ENCODE peak calls at places on chromosomes 5 and 9, in nine cellular contexts. N, R, M, T, D, Q, K, S and Z are unnamed samples.

GRCh38 chr9:114606597-114607207 is 4.4 kb upstream of the TMEM268 start:
- DNase-seq in N (peak), R (no peak), Q (no peak), S (no peak), K (no peak), D (no peak), M (no peak), T (no peak), Z (peak)

GRCh38 chr9:16552252-16552651 is 318.2 kb downstream of the BNC2 start:
- DNase-seq in R (no peak), N (no peak), K (no peak), T (no peak), D (no peak), M (no peak), S (no peak), Q (no peak), Z (no peak)

GRCh38 chr5:57174128-57174849 is 430 bp downstream of the GPBP1 start:
- DNase-seq in D (no peak), M (peak), N (peak), Q (no peak), S (no peak), T (no peak), K (no peak), R (no peak), Z (no peak)

GRCh38 chr5:78899922-78900362 is 85.2 kb downstream of the ARSB start:
- DNase-seq in T (no peak), S (no peak), M (peak), N (peak), K (no peak), D (no peak), R (peak), Q (peak), Z (no peak)

GRCh38 chr9:37453827-37454226 is 11.4 kb downstream of the ZBTB5 start:
- DNase-seq in T (no peak), R (no peak), Q (no peak), D (no peak), M (peak), K (no peak), S (no peak), N (no peak), Z (no peak)

GRCh38 chr9:122396622-122397148 is 25.9 kb downstream of the PTGS1 start:
- DNase-seq in K (no peak), N (no peak), M (peak), R (no peak), T (no peak), Q (no peak), D (no peak), S (no peak), Z (no peak)

GRCh38 chr5:145777445-145778063 is 57.6 kb downstream of the PRELID2 start:
- DNase-seq in M (no peak), D (no peak), Q (no peak), K (no peak), S (no peak), N (no peak), R (no peak), T (no peak), Z (no peak)

GRCh38 chr5:153654444-153654843 is 164.0 kb downstream of the GRIA1 start:
- DNase-seq in S (peak), R (no peak), Q (no peak), D (no peak), M (no peak), T (no peak), N (peak), K (no peak), Z (no peak)

GRCh38 chr5:27038476-27038875 is at the start of gene CDH9:
- DNase-seq in K (no peak), M (no peak), S (no peak), T (no peak), Q (no peak), D (no peak), N (no peak), R (no peak), Z (no peak)

GRCh38 chr5:111681791-111682190 is 75.2 kb downstream of the NREP start:
- DNase-seq in D (no peak), Q (no peak), T (no peak), S (no peak), N (no peak), K (no peak), M (no peak), R (no peak), Z (no peak)
- H3K4me3 ChIP-seq in D (no peak), Q (no peak), T (no peak), S (no peak), N (peak), K (no peak), M (no peak), R (no peak), Z (peak)

GRCh38 chr9:98159301-98159700 is 33.1 kb downstream of the CORO2A start:
- DNase-seq in R (no peak), K (no peak), T (no peak), D (no peak), N (no peak), M (no peak), S (no peak), Q (no peak), Z (no peak)
- H3K4me3 ChIP-seq in R (no peak), K (no peak), T (no peak), D (no peak), N (no peak), M (no peak), S (no peak), Q (no peak), Z (no peak)

GRCh38 chr5:73564018-73564417 is 1.4 kb downstream of the ANKRA2 start:
- DNase-seq in K (no peak), D (no peak), T (no peak), N (no peak), S (no peak), R (no peak), Q (no peak), M (no peak), Z (no peak)
- H3K4me3 ChIP-seq in K (peak), D (peak), T (peak), N (peak), S (peak), R (peak), Q (peak), M (peak), Z (peak)

DNA sequence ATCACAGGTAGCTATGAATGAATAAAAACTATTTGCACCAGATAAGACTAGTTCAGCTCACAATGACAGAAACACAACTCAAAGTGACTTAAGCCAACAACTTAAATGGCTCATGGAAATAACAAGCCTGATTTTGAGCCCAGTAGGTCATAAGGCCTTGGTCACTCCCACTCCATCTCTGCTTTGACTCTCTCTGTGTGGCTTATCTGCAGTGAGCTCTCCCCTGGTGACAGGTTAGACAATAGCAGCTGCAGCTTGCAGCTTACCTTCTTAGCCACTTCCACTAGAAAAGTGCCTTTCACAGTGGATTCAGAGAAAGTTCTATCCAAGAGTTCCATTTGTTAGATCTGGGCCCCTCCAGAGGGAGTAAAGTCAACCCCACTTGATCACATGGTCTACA is 315.7 kb downstream of the RAB3C start:
- DNase-seq in N (no peak), Q (no peak), K (no peak), D (no peak), M (no peak), R (peak), T (no peak), S (no peak), Z (no peak)
- H3K4me3 ChIP-seq in N (no peak), Q (no peak), K (no peak), D (no peak), M (no peak), R (no peak), T (no peak), S (no peak), Z (no peak)

GRCh38 chr5:1649554-1649953 is 125.8 kb upstream of the LPCAT1 start:
- DNase-seq in T (no peak), S (no peak), N (no peak), D (peak), R (no peak), Q (no peak), K (no peak), M (no peak), Z (no peak)

GRCh38 chr5:1648806-1649205 is 125.0 kb upstream of the LPCAT1 start:
- DNase-seq in T (no peak), K (no peak), Q (no peak), R (no peak), S (no peak), D (no peak), M (no peak), N (peak), Z (no peak)

GRCh38 chr5:1652873-1653707 is 129.3 kb upstream of the LPCAT1 start:
- DNase-seq in T (no peak), D (peak), K (no peak), N (no peak), S (no peak), R (no peak), Q (no peak), M (peak), Z (peak)

GRCh38 chr5:1651971-1652872 is 128.5 kb upstream of the LPCAT1 start:
- DNase-seq in M (no peak), N (no peak), K (no peak), R (no peak), T (no peak), Q (no peak), D (peak), S (no peak), Z (no peak)

DNA sequence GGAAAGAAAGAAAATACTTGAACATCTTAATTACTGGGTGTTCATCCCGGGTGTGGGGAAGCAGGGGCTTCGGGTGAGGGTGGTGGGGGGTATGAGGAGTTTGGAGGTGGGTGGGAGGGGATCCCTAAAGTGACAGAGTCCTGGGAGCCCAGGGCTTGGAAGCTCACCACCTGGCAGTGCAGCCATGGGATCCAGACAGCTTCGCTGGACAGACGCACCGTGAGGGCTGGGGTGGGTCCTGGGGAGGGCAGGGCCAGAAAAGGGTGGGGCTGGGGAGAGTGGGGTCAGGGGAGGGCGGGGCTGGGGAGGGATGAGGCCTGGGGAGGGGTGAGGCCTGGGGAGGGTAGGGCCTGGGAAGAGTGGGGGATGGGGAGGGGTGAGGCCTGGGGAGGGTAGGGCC is 127.5 kb upstream of the LPCAT1 start:
- DNase-seq in D (peak), M (no peak), S (no peak), N (no peak), K (no peak), R (no peak), T (no peak), Q (no peak), Z (no peak)
- H3K4me3 ChIP-seq in D (no peak), M (no peak), S (no peak), N (no peak), K (no peak), R (no peak), T (no peak), Q (no peak), Z (no peak)

GRCh38 chr5:172229904-172230303 is 35.9 kb downstream of the EFCAB9 start:
- DNase-seq in N (no peak), S (no peak), M (no peak), Q (no peak), T (peak), K (no peak), D (no peak), R (no peak), Z (no peak)

GRCh38 chr5:172219296-172219695 is 25.3 kb downstream of the EFCAB9 start:
- DNase-seq in N (no peak), T (no peak), S (no peak), D (no peak), R (no peak), K (no peak), Q (no peak), M (no peak), Z (no peak)

GRCh38 chr5:172224996-172225395 is 31.0 kb downstream of the EFCAB9 start:
- DNase-seq in K (no peak), D (no peak), M (no peak), S (no peak), T (no peak), N (no peak), R (no peak), Q (no peak), Z (no peak)

DNA sequence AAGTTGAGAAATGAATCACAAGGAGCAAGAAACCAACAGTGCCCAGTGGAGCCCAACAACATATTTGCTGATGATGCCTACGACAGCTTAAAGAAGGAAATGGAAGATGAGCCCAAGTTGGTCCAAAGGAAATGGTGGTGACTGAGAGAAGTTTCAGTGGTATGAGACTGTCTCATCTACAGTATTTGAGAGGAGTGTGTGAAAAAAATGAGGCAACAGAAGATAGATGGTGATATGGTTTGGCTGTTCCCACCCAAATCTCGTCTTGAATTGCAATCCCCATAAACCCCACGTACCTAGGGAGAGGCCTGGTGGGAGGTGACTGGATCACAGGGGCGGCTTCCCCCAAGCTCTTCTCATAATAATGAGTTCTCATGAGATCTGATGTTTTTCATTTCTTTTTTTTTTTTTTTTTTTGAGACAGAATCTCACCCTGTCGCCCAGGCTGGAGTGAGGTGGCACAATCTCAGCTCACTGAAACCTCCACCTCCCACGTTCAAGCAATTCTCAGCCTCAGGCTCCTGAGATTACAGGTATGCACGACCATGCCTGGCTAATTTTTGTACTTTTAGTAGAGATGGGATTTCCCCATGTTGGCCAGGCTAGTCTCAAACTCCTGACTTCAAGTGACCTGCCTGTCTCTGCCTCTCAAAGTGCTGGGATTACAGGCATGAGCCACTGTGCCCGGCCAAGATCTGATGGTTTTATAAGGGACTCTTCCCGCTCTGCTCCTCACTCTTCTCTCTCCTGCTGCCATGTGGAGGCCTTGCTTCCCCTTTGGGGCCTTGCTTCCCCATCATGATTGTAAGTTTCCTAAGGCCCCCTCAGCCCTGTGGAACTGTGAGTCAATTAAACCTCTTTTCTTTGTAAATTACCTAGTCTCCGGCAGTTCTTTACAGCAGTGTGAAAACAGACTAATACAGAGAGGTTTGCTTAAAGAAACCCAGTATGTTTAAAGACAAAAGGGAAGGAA is 30.2 kb downstream of the EFCAB9 start:
- DNase-seq in N (no peak), K (no peak), D (no peak), T (peak), R (no peak), M (no peak), Q (no peak), S (no peak), Z (no peak)
- H3K4me3 ChIP-seq in N (no peak), K (no peak), D (no peak), T (peak), R (no peak), M (no peak), Q (no peak), S (no peak), Z (no peak)

GRCh38 chr9:95754533-95755420 is 120.7 kb upstream of the ERCC6L2 start:
- DNase-seq in Q (no peak), D (no peak), N (no peak), K (no peak), M (no peak), R (no peak), T (no peak), S (no peak), Z (no peak)
- H3K4me3 ChIP-seq in Q (no peak), D (no peak), N (no peak), K (no peak), M (no peak), R (no peak), T (no peak), S (no peak), Z (no peak)

GRCh38 chr9:96040591-96041461 is 165.3 kb downstream of the ERCC6L2 start:
- DNase-seq in D (no peak), T (no peak), R (no peak), K (no peak), M (peak), S (no peak), N (peak), Q (no peak), Z (no peak)
- H3K4me3 ChIP-seq in D (no peak), T (no peak), R (no peak), K (no peak), M (peak), S (no peak), N (no peak), Q (no peak), Z (no peak)

GRCh38 chr5:3325811-3326568 is 269.6 kb upstream of the IRX1 start:
- DNase-seq in N (no peak), M (no peak), S (no peak), D (no peak), K (no peak), R (no peak), Q (no peak), T (no peak), Z (no peak)

GRCh38 chr5:3326569-3327232 is 268.9 kb upstream of the IRX1 start:
- DNase-seq in Q (no peak), R (no peak), T (no peak), K (no peak), D (no peak), M (no peak), S (no peak), N (no peak), Z (no peak)

GRCh38 chr5:3323144-3323543 is 272.5 kb upstream of the IRX1 start:
- DNase-seq in R (no peak), N (no peak), S (no peak), M (no peak), Q (no peak), K (no peak), T (no peak), D (no peak), Z (no peak)

GRCh38 chr5:3324421-3325101 is 271.1 kb upstream of the IRX1 start:
- DNase-seq in N (no peak), D (no peak), M (no peak), S (no peak), K (no peak), Q (no peak), T (no peak), R (no peak), Z (no peak)

DNA sequence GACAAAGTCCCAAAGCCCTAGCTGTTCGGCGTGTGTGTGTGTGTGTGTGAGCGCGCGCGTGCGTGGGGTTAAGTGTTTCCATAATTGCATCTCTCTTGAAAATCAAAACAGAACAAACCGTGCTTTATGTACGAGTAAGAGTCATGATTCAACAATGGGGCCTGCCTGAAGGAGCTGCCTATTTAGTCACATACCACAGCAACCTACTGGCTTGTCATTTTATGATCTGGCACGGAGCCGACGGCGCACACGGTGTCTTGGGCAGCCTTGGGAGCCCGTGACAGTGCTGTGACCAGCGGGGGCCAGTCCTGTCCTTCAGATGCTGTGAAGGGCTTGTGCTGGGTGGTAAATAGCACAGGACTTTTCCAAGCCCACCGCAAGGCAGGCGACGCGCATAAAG is 270.4 kb upstream of the IRX1 start:
- DNase-seq in D (no peak), S (no peak), M (no peak), T (no peak), R (no peak), N (peak), K (no peak), Q (no peak), Z (peak)
- H3K4me3 ChIP-seq in D (no peak), S (no peak), M (no peak), T (no peak), R (no peak), N (no peak), K (no peak), Q (no peak), Z (no peak)